ENCODE peak calls at places on chromosomes 16 and 17, in seven cellular contexts. D is B cell; C is activated naive CD4-positive, alpha-beta T cell treated with anti-CD3 and anti-CD28 coated beads for 36 hours; O is HFFc6; E is suprapubic skin; H is activated naive CD8-positive, alpha-beta T cell treated with anti-CD3 and anti-CD28 coated beads, Interleukin-2, amount 50 U/mL, for 24 hours; P is amygdala. V is an unnamed sample.

GRCh38 chr17:27929990-27930389 is 36.8 kb upstream of the LYRM9 start:
- DNase-seq in D (no peak), H (no peak), P (no peak), C (no peak), O (no peak), E (no peak), V (no peak)

GRCh38 chr17:80036715-80037477 is 454 bp downstream of the CCDC40 start:
- DNase-seq in H (peak), O (peak), D (no peak), E (no peak), P (peak), C (peak), V (peak)

GRCh38 chr16:86324320-86324719 is 186.0 kb upstream of the FOXF1 start:
- DNase-seq in P (no peak), D (no peak), C (no peak), O (no peak), E (peak), H (no peak), V (no peak)

GRCh38 chr16:24357511-24357910 is 101.4 kb downstream of the CACNG3 start:
- DNase-seq in P (no peak), E (no peak), O (no peak), D (no peak), H (no peak), C (no peak), V (no peak)

GRCh38 chr17:8837438-8838075 is 29.9 kb downstream of the PIK3R6 start:
- DNase-seq in O (no peak), E (peak), P (no peak), H (no peak), D (no peak), C (no peak), V (no peak)

GRCh38 chr17:32529604-32530003 is 42.8 kb downstream of the CDK5R1 start:
- DNase-seq in E (no peak), H (no peak), C (no peak), P (no peak), O (no peak), D (no peak), V (no peak)

GRCh38 chr17:66228887-66229782 is at the start of gene APOH:
- DNase-seq in P (no peak), D (no peak), C (no peak), E (no peak), O (no peak), H (no peak), V (no peak)

GRCh38 chr17:74833501-74834361 is 26.0 kb downstream of the GRIN2C start:
- DNase-seq in C (no peak), P (peak), D (peak), E (no peak), O (peak), H (no peak), V (no peak)

GRCh38 chr16:50858376-50858775 is 116.5 kb downstream of the CYLD start:
- DNase-seq in D (no peak), E (no peak), H (no peak), P (no peak), C (no peak), O (no peak), V (no peak)

GRCh38 chr17:76076765-76077581 is 2.0 kb upstream of the ZACN start:
- DNase-seq in D (peak), P (no peak), E (no peak), C (peak), H (peak), O (no peak), V (peak)

GRCh38 chr17:4522661-4523060 is 24.0 kb downstream of the SPNS2 start:
- DNase-seq in H (no peak), E (no peak), D (no peak), P (no peak), C (no peak), O (no peak), V (no peak)

GRCh38 chr16:67025151-67025550 is 3.8 kb upstream of the CBFB start:
- DNase-seq in H (no peak), C (no peak), P (no peak), E (peak), D (no peak), O (no peak), V (no peak)

GRCh38 chr17:28363186-28363585 is 1.8 kb downstream of the SEBOX start:
- DNase-seq in O (no peak), D (no peak), E (no peak), H (no peak), P (no peak), C (no peak), V (no peak)

GRCh38 chr17:50363217-50364060 is 9.5 kb downstream of the MRPL27 start:
- DNase-seq in H (no peak), E (no peak), O (peak), D (no peak), P (peak), C (peak), V (no peak)

GRCh38 chr16:30678586-30678970 is 20.3 kb downstream of the FBRS start:
- DNase-seq in C (no peak), D (no peak), O (no peak), E (no peak), H (no peak), P (no peak), V (no peak)

GRCh38 chr16:578870-579405 is 9.2 kb downstream of the PIGQ start:
- DNase-seq in P (peak), E (no peak), O (no peak), D (peak), C (peak), H (peak), V (peak)

GRCh38 chr16:3458278-3458851 is 14.9 kb downstream of the NAA60 start:
- DNase-seq in D (no peak), C (no peak), O (peak), P (no peak), E (no peak), H (peak), V (peak)